ENCODE peak calls at places on chromosomes 5 and 9, in eight cellular contexts. P, M, J, W, H, E, C and K are unnamed samples.

GRCh38 chr5:172919525-172920446 is 39.4 kb upstream of the RPL26L1 start:
- DNase-seq in H (no peak), J (no peak), P (no peak), M (no peak), E (no peak), W (no peak), C (no peak), K (no peak)

GRCh38 chr5:160516696-160517530 is 95.3 kb downstream of the PTTG1 start:
- DNase-seq in P (no peak), E (no peak), W (peak; percentile 13), C (no peak), J (no peak), M (no peak), H (no peak), K (no peak)

GRCh38 chr5:93582677-93583524 is at the start of gene NR2F1:
- DNase-seq in M (peak; percentile 76), E (peak; percentile 81), J (peak; percentile 96), W (peak; percentile 29), P (peak; percentile 91), C (peak; percentile 94), H (peak; percentile 76), K (no peak)

GRCh38 chr9:90311811-90312210 is 330.8 kb downstream of the DIRAS2 start:
- DNase-seq in P (no peak), W (no peak), J (no peak), C (no peak), H (no peak), E (no peak), M (no peak), K (no peak)

GRCh38 chr5:126481243-126481642 is 58.0 kb downstream of the GRAMD2B start:
- DNase-seq in C (peak; percentile 59), M (no peak), W (no peak), P (no peak), E (no peak), J (no peak), H (no peak), K (no peak)

GRCh38 chr5:21701317-21701716 is 1151.8 kb downstream of the CDH12 start:
- DNase-seq in H (no peak), E (no peak), P (no peak), C (peak; percentile 69), M (no peak), J (no peak), W (peak; percentile 37), K (no peak)

GRCh38 chr5:137096149-137097103 is 402.7 kb downstream of the SPOCK1 start:
- DNase-seq in H (no peak), M (no peak), P (no peak), W (peak; percentile 83), E (no peak), J (no peak), C (no peak), K (no peak)

GRCh38 chr5:131548190-131548589 is 86.8 kb downstream of the RAPGEF6 start:
- DNase-seq in J (no peak), C (no peak), M (no peak), P (no peak), W (no peak), E (no peak), H (no peak), K (no peak)

GRCh38 chr5:89735108-89735507 is 674.4 kb downstream of the CETN3 start:
- DNase-seq in P (peak; percentile 29), W (peak; percentile 70), M (peak; percentile 11), H (no peak), C (peak; percentile 90), E (no peak), J (no peak), K (no peak)

GRCh38 chr5:176798094-176798876 is 12.1 kb upstream of the UNC5A start:
- DNase-seq in M (no peak), E (no peak), P (no peak), W (no peak), H (peak; percentile 51), J (no peak), C (no peak), K (no peak)

GRCh38 chr5:141437208-141437607 is 6.9 kb downstream of the PCDHGA12 start:
- DNase-seq in H (no peak), W (no peak), J (no peak), C (peak; percentile 31), M (no peak), E (no peak), P (no peak), K (no peak)

GRCh38 chr9:110828148-110828730 is 159.6 kb downstream of the MUSK start:
- DNase-seq in P (no peak), H (no peak), E (peak; percentile 33), C (peak; percentile 84), M (peak; percentile 11), J (no peak), W (no peak), K (no peak)

GRCh38 chr9:37976714-37977477 is 73.0 kb upstream of the SLC25A51 start:
- DNase-seq in P (no peak), E (no peak), J (no peak), M (peak; percentile 60), W (peak; percentile 95), H (no peak), C (peak; percentile 75), K (no peak)

GRCh38 chr9:74035786-74036185 is 461.3 kb upstream of the RORB start:
- DNase-seq in M (no peak), C (no peak), E (no peak), H (no peak), P (no peak), J (no peak), W (peak; percentile 45), K (no peak)

GRCh38 chr5:88515881-88516819 is 247.5 kb upstream of the TMEM161B start:
- DNase-seq in P (no peak), J (peak; percentile 69), H (no peak), E (no peak), W (peak; percentile 57), C (peak; percentile 3), M (no peak), K (no peak)

GRCh38 chr5:33438996-33439395 is 1.8 kb upstream of the TARS1 start:
- DNase-seq in C (no peak), M (no peak), J (peak; percentile 46), H (no peak), W (peak; percentile 3), P (no peak), E (no peak), K (no peak)

GRCh38 chr5:57887851-57888621 is 405.4 kb upstream of the ACTBL2 start:
- DNase-seq in J (peak; percentile 64), P (peak; percentile 31), H (peak; percentile 57), W (peak; percentile 75), E (no peak), M (peak; percentile 65), C (peak; percentile 67), K (peak; percentile 52)

GRCh38 chr9:470795-471194 is 256.1 kb downstream of the DOCK8 start:
- DNase-seq in E (no peak), M (peak; percentile 22), P (no peak), J (peak; percentile 53), W (peak; percentile 29), C (no peak), H (no peak), K (no peak)

GRCh38 chr9:37618817-37619216 is 26.4 kb upstream of the TOMM5 start:
- DNase-seq in C (peak; percentile 29), H (no peak), J (no peak), P (no peak), E (no peak), W (peak; percentile 50), M (no peak), K (no peak)

GRCh38 chr9:80061096-80061495 is 489.3 kb downstream of the TLE4 start:
- DNase-seq in P (no peak), E (no peak), W (no peak), M (no peak), C (peak; percentile 78), H (no peak), J (no peak), K (no peak)

GRCh38 chr5:126544087-126544740 is 50.8 kb downstream of the ALDH7A1 start:
- DNase-seq in J (no peak), P (no peak), M (peak; percentile 39), H (peak; percentile 30), W (peak; percentile 41), E (no peak), C (peak; percentile 47), K (no peak)

GRCh38 chr9:78026947-78027346 is 4.7 kb downstream of the GNAQ start:
- DNase-seq in H (no peak), J (no peak), C (peak; percentile 70), P (no peak), E (no peak), W (peak; percentile 53), M (no peak), K (no peak)

GRCh38 chr9:95509851-95510529 is 6.8 kb downstream of the PTCH1 start:
- DNase-seq in C (peak; percentile 76), H (no peak), P (no peak), E (no peak), M (peak; percentile 41), J (no peak), W (peak; percentile 10), K (no peak)

GRCh38 chr9:134972140-134972539 is 54.4 kb upstream of the FCN1 start:
- DNase-seq in H (no peak), W (no peak), C (no peak), M (no peak), P (no peak), E (no peak), J (no peak), K (no peak)
- H3K27me3 ChIP-seq in H (no peaks in the 10 kb centered on the region), W (no peaks in the 10 kb centered on the region), C (peaks cover 62% of the 10 kb centered on the region), M (peaks cover 11% of the 10 kb centered on the region), P (no peaks in the 10 kb centered on the region), E (peaks cover 31% of the 10 kb centered on the region), J (peaks cover 89% of the 10 kb centered on the region), K (peaks cover 18% of the 10 kb centered on the region)

DNA sequence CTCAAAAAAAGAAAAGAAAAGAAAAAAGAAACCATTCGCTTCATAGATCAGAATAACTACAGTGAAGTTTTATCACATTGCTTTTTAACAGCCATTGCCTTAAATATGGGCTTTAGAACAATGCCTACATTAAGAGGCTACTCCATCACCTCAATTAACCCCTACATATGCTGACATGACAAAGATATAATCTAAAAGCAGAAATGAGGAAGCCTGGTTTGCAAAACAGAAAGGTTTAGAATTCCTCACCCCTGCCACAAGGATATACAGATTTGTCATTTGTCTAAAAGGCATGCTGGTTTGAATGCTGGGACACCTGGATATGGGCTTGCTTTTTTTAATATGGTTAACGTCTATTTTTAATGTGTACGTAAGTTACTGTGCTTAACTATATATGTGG is 1353.0 kb upstream of the C9orf72 start:
- DNase-seq in P (no peak), C (no peak), E (no peak), H (no peak), W (no peak), J (no peak), M (no peak), K (no peak)
- H3K27me3 ChIP-seq in P (no peaks in the 10 kb centered on the region), C (no peaks in the 10 kb centered on the region), E (no peaks in the 10 kb centered on the region), H (no peaks in the 10 kb centered on the region), W (no peaks in the 10 kb centered on the region), J (no peaks in the 10 kb centered on the region), M (no peaks in the 10 kb centered on the region), K (no peaks in the 10 kb centered on the region)

DNA sequence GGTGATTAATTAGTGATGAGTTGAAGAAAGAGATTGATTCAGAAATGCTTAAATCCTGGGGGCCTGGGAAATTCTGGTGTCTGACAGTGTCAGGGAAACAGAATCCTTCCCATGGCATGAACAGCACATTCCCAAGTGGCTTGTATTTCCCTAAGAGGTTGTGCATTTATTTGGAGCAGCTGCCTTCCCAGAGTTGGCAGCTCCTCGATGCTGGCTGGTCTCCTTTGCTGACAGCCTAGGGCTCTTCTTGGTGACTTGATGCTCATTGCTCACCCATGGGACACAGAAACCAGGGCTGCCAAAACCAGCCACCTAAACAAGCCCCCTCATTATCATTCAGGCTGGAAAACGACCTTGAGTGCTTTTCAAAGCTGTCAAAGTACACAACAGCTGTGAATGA is 24.3 kb downstream of the ENHO start:
- DNase-seq in H (no peak), M (no peak), J (no peak), C (no peak), P (no peak), E (no peak), W (no peak), K (no peak)
- H3K27me3 ChIP-seq in H (no peaks in the 10 kb centered on the region), M (no peaks in the 10 kb centered on the region), J (no peaks in the 10 kb centered on the region), C (peaks cover 31% of the 10 kb centered on the region), P (peaks cover 12% of the 10 kb centered on the region), E (no peaks in the 10 kb centered on the region), W (peaks cover 9% of the 10 kb centered on the region), K (no peaks in the 10 kb centered on the region)

GRCh38 chr9:109499631-109500120 is 1.6 kb upstream of the PTPN3 start:
- DNase-seq in M (peak; percentile 90), E (no peak), W (no peak), H (peak; percentile 90), C (peak; percentile 82), J (no peak), P (no peak), K (peak; percentile 63)
- H3K27me3 ChIP-seq in M (no peaks in the 10 kb centered on the region), E (peaks cover 61% of the 10 kb centered on the region), W (no peaks in the 10 kb centered on the region), H (peaks cover 56% of the 10 kb centered on the region), C (peaks cover 46% of the 10 kb centered on the region), J (no peaks in the 10 kb centered on the region), P (no peaks in the 10 kb centered on the region), K (no peaks in the 10 kb centered on the region)